ENCODE peak calls at places on chromosomes 5 and 9, in seven cellular contexts. One of them, this sample, is unnamed.

GRCh38 chr9:95516736-95517558 is at the start of gene PTCH1:
- DNase-seq in tibial nerve: peak
- DNase-seq in adrenal gland: peak
- DNase-seq in HCT116: no peak
- DNase-seq in Peyer's patch: peak
- DNase-seq in ovary: peak
- DNase-seq in GM12892: peak
- DNase-seq in this sample: peak

GRCh38 chr5:133205649-133206048 is 153.8 kb downstream of the HSPA4 start:
- DNase-seq in tibial nerve: no peak
- DNase-seq in adrenal gland: no peak
- DNase-seq in HCT116: no peak
- DNase-seq in Peyer's patch: no peak
- DNase-seq in ovary: no peak
- DNase-seq in GM12892: no peak
- DNase-seq in this sample: no peak

GRCh38 chr5:1176473-1177391 is 24.7 kb upstream of the SLC6A19 start:
- DNase-seq in tibial nerve: no peak
- DNase-seq in adrenal gland: no peak
- DNase-seq in HCT116: peak
- DNase-seq in Peyer's patch: no peak
- DNase-seq in ovary: no peak
- DNase-seq in GM12892: no peak
- DNase-seq in this sample: no peak

GRCh38 chr9:81264516-81264915 is 424.8 kb downstream of the TLE1 start:
- DNase-seq in tibial nerve: no peak
- DNase-seq in adrenal gland: no peak
- DNase-seq in HCT116: no peak
- DNase-seq in Peyer's patch: no peak
- DNase-seq in ovary: no peak
- DNase-seq in GM12892: no peak
- DNase-seq in this sample: no peak

GRCh38 chr5:77893225-77893860 is 117.2 kb upstream of the TBCA start:
- DNase-seq in tibial nerve: no peak
- DNase-seq in adrenal gland: peak
- DNase-seq in HCT116: peak
- DNase-seq in Peyer's patch: no peak
- DNase-seq in ovary: no peak
- DNase-seq in GM12892: no peak
- DNase-seq in this sample: peak

GRCh38 chr5:33810491-33811120 is 81.2 kb downstream of the ADAMTS12 start:
- DNase-seq in tibial nerve: no peak
- DNase-seq in adrenal gland: no peak
- DNase-seq in HCT116: no peak
- DNase-seq in Peyer's patch: no peak
- DNase-seq in ovary: no peak
- DNase-seq in GM12892: no peak
- DNase-seq in this sample: no peak

GRCh38 chr9:114657705-114658104 is at the start of gene TEX53:
- DNase-seq in tibial nerve: no peak
- DNase-seq in adrenal gland: no peak
- DNase-seq in HCT116: no peak
- DNase-seq in Peyer's patch: no peak
- DNase-seq in ovary: no peak
- DNase-seq in GM12892: no peak
- DNase-seq in this sample: no peak

GRCh38 chr5:123511290-123511647 is 708 bp upstream of the CSNK1G3 start:
- DNase-seq in tibial nerve: no peak
- DNase-seq in adrenal gland: no peak
- DNase-seq in HCT116: no peak
- DNase-seq in Peyer's patch: no peak
- DNase-seq in ovary: no peak
- DNase-seq in GM12892: no peak
- DNase-seq in this sample: no peak

GRCh38 chr5:6905883-6906282 is 192.7 kb downstream of the TENT4A start:
- DNase-seq in tibial nerve: no peak
- DNase-seq in adrenal gland: no peak
- DNase-seq in HCT116: no peak
- DNase-seq in Peyer's patch: no peak
- DNase-seq in ovary: no peak
- DNase-seq in GM12892: no peak
- DNase-seq in this sample: no peak

GRCh38 chr9:20512106-20512505 is 110.2 kb downstream of the MLLT3 start:
- DNase-seq in tibial nerve: no peak
- DNase-seq in adrenal gland: peak
- DNase-seq in HCT116: no peak
- DNase-seq in Peyer's patch: no peak
- DNase-seq in ovary: no peak
- DNase-seq in GM12892: no peak
- DNase-seq in this sample: no peak

GRCh38 chr5:135873831-135874230 is 21.8 kb downstream of the IL9 start:
- DNase-seq in tibial nerve: no peak
- DNase-seq in adrenal gland: no peak
- DNase-seq in HCT116: no peak
- DNase-seq in Peyer's patch: no peak
- DNase-seq in ovary: no peak
- DNase-seq in GM12892: no peak
- DNase-seq in this sample: no peak

GRCh38 chr5:137954131-137954879 is 65.0 kb downstream of the PKD2L2 start:
- DNase-seq in tibial nerve: no peak
- DNase-seq in adrenal gland: peak
- DNase-seq in HCT116: no peak
- DNase-seq in Peyer's patch: no peak
- DNase-seq in ovary: peak
- DNase-seq in GM12892: no peak
- DNase-seq in this sample: no peak

GRCh38 chr5:122195784-122196394 is 66.5 kb downstream of the ZNF474 start:
- DNase-seq in tibial nerve: no peak
- DNase-seq in adrenal gland: peak
- DNase-seq in HCT116: peak
- DNase-seq in Peyer's patch: no peak
- DNase-seq in ovary: no peak
- DNase-seq in GM12892: no peak
- DNase-seq in this sample: peak

GRCh38 chr5:143826909-143827514 is 15.1 kb downstream of the HMHB1 start:
- DNase-seq in tibial nerve: no peak
- DNase-seq in adrenal gland: no peak
- DNase-seq in HCT116: no peak
- DNase-seq in Peyer's patch: no peak
- DNase-seq in ovary: no peak
- DNase-seq in GM12892: peak
- DNase-seq in this sample: peak

GRCh38 chr9:87766697-87767096 is 40.8 kb downstream of the CTSL start:
- DNase-seq in tibial nerve: no peak
- DNase-seq in adrenal gland: no peak
- DNase-seq in HCT116: peak
- DNase-seq in Peyer's patch: no peak
- DNase-seq in ovary: no peak
- DNase-seq in GM12892: no peak
- DNase-seq in this sample: peak

GRCh38 chr9:70600479-70600878 is 186.0 kb upstream of the KLF9 start:
- DNase-seq in tibial nerve: no peak
- DNase-seq in adrenal gland: no peak
- DNase-seq in HCT116: no peak
- DNase-seq in Peyer's patch: no peak
- DNase-seq in ovary: peak
- DNase-seq in GM12892: no peak
- DNase-seq in this sample: no peak

GRCh38 chr5:15375557-15375956 is 124.4 kb upstream of the FBXL7 start:
- DNase-seq in tibial nerve: no peak
- DNase-seq in adrenal gland: no peak
- DNase-seq in HCT116: no peak
- DNase-seq in Peyer's patch: no peak
- DNase-seq in ovary: no peak
- DNase-seq in GM12892: no peak
- DNase-seq in this sample: no peak

GRCh38 chr9:124251605-124252366 is 6.0 kb upstream of the NEK6 start:
- DNase-seq in tibial nerve: no peak
- DNase-seq in adrenal gland: no peak
- DNase-seq in HCT116: no peak
- DNase-seq in Peyer's patch: peak
- DNase-seq in ovary: no peak
- DNase-seq in GM12892: no peak
- DNase-seq in this sample: no peak

GRCh38 chr5:141821430-141821925 is 56.7 kb downstream of the PCDH1 start:
- DNase-seq in tibial nerve: no peak
- DNase-seq in adrenal gland: no peak
- DNase-seq in HCT116: peak
- DNase-seq in Peyer's patch: no peak
- DNase-seq in ovary: no peak
- DNase-seq in GM12892: no peak
- DNase-seq in this sample: peak

GRCh38 chr5:135996611-135997010 is 32.2 kb upstream of the TGFBI start:
- DNase-seq in tibial nerve: no peak
- DNase-seq in adrenal gland: no peak
- DNase-seq in HCT116: no peak
- DNase-seq in Peyer's patch: no peak
- DNase-seq in ovary: no peak
- DNase-seq in GM12892: no peak
- DNase-seq in this sample: no peak

GRCh38 chr5:67206381-67207328 is 10.1 kb upstream of the CD180 start:
- DNase-seq in tibial nerve: no peak
- DNase-seq in adrenal gland: no peak
- DNase-seq in HCT116: peak
- DNase-seq in Peyer's patch: no peak
- DNase-seq in ovary: no peak
- DNase-seq in GM12892: peak
- DNase-seq in this sample: peak
- TF ChIP-seq POLR2A in tibial nerve: no peak
- TF ChIP-seq POLR2A in adrenal gland: no peak
- TF ChIP-seq POLR2A in HCT116: no peak
- TF ChIP-seq POLR2A in Peyer's patch: no peak
- TF ChIP-seq POLR2A in ovary: no peak
- TF ChIP-seq POLR2A in GM12892: no peak
- TF ChIP-seq POLR2A in this sample: no peak

GRCh38 chr5:87411586-87412416 is 929 bp downstream of the CCNH start:
- DNase-seq in tibial nerve: no peak
- DNase-seq in adrenal gland: peak
- DNase-seq in HCT116: peak
- DNase-seq in Peyer's patch: no peak
- DNase-seq in ovary: peak
- DNase-seq in GM12892: no peak
- DNase-seq in this sample: peak
- TF ChIP-seq POLR2A in tibial nerve: no peak
- TF ChIP-seq POLR2A in adrenal gland: no peak
- TF ChIP-seq POLR2A in HCT116: no peak
- TF ChIP-seq POLR2A in Peyer's patch: no peak
- TF ChIP-seq POLR2A in ovary: no peak
- TF ChIP-seq POLR2A in GM12892: no peak
- TF ChIP-seq POLR2A in this sample: no peak

GRCh38 chr5:55306641-55307382 is 682 bp downstream of the DHX29 start:
- DNase-seq in tibial nerve: no peak
- DNase-seq in adrenal gland: no peak
- DNase-seq in HCT116: no peak
- DNase-seq in Peyer's patch: no peak
- DNase-seq in ovary: no peak
- DNase-seq in GM12892: no peak
- DNase-seq in this sample: peak

GRCh38 chr5:55308254-55308836 is 556 bp downstream of the MTREX start:
- DNase-seq in tibial nerve: no peak
- DNase-seq in adrenal gland: no peak
- DNase-seq in HCT116: no peak
- DNase-seq in Peyer's patch: no peak
- DNase-seq in ovary: peak
- DNase-seq in GM12892: no peak
- DNase-seq in this sample: peak

GRCh38 chr5:55303238-55303690 is 4.2 kb downstream of the DHX29 start:
- DNase-seq in tibial nerve: no peak
- DNase-seq in adrenal gland: peak
- DNase-seq in HCT116: no peak
- DNase-seq in Peyer's patch: no peak
- DNase-seq in ovary: peak
- DNase-seq in GM12892: no peak
- DNase-seq in this sample: no peak

GRCh38 chr5:55304584-55304983 is 2.9 kb downstream of the DHX29 start:
- DNase-seq in tibial nerve: no peak
- DNase-seq in adrenal gland: no peak
- DNase-seq in HCT116: no peak
- DNase-seq in Peyer's patch: no peak
- DNase-seq in ovary: no peak
- DNase-seq in GM12892: no peak
- DNase-seq in this sample: peak

GRCh38 chr5:55307383-55308253 is at the start of the genes DHX29 and MTREX:
- DNase-seq in tibial nerve: peak
- DNase-seq in adrenal gland: peak
- DNase-seq in HCT116: peak
- DNase-seq in Peyer's patch: peak
- DNase-seq in ovary: peak
- DNase-seq in GM12892: peak
- DNase-seq in this sample: peak
- TF ChIP-seq POLR2A in tibial nerve: peak
- TF ChIP-seq POLR2A in adrenal gland: peak
- TF ChIP-seq POLR2A in HCT116: peak
- TF ChIP-seq POLR2A in Peyer's patch: peak
- TF ChIP-seq POLR2A in ovary: peak
- TF ChIP-seq POLR2A in GM12892: peak
- TF ChIP-seq POLR2A in this sample: peak

GRCh38 chr9:135228345-135228982 is 141.0 kb downstream of the OLFM1 start:
- DNase-seq in tibial nerve: no peak
- DNase-seq in adrenal gland: no peak
- DNase-seq in HCT116: no peak
- DNase-seq in Peyer's patch: peak
- DNase-seq in ovary: no peak
- DNase-seq in GM12892: no peak
- DNase-seq in this sample: no peak

GRCh38 chr9:135230386-135230765 is 142.9 kb downstream of the OLFM1 start:
- DNase-seq in tibial nerve: no peak
- DNase-seq in adrenal gland: no peak
- DNase-seq in HCT116: no peak
- DNase-seq in Peyer's patch: peak
- DNase-seq in ovary: no peak
- DNase-seq in GM12892: no peak
- DNase-seq in this sample: no peak

GRCh38 chr9:135228983-135229625 is 141.6 kb downstream of the OLFM1 start:
- DNase-seq in tibial nerve: no peak
- DNase-seq in adrenal gland: no peak
- DNase-seq in HCT116: no peak
- DNase-seq in Peyer's patch: peak
- DNase-seq in ovary: no peak
- DNase-seq in GM12892: no peak
- DNase-seq in this sample: no peak

GRCh38 chr9:135229701-135230385 is 142.4 kb downstream of the OLFM1 start:
- DNase-seq in tibial nerve: no peak
- DNase-seq in adrenal gland: no peak
- DNase-seq in HCT116: no peak
- DNase-seq in Peyer's patch: peak
- DNase-seq in ovary: no peak
- DNase-seq in GM12892: no peak
- DNase-seq in this sample: no peak

GRCh38 chr9:135230817-135231520 is 143.5 kb downstream of the OLFM1 start:
- DNase-seq in tibial nerve: no peak
- DNase-seq in adrenal gland: no peak
- DNase-seq in HCT116: no peak
- DNase-seq in Peyer's patch: peak
- DNase-seq in ovary: no peak
- DNase-seq in GM12892: no peak
- DNase-seq in this sample: no peak
- TF ChIP-seq POLR2A in tibial nerve: no peak
- TF ChIP-seq POLR2A in adrenal gland: no peak
- TF ChIP-seq POLR2A in HCT116: no peak
- TF ChIP-seq POLR2A in Peyer's patch: no peak
- TF ChIP-seq POLR2A in ovary: no peak
- TF ChIP-seq POLR2A in GM12892: no peak
- TF ChIP-seq POLR2A in this sample: no peak

GRCh38 chr5:88785396-88786216 is 97.4 kb downstream of the MEF2C start:
- DNase-seq in tibial nerve: no peak
- DNase-seq in adrenal gland: peak
- DNase-seq in HCT116: peak
- DNase-seq in Peyer's patch: no peak
- DNase-seq in ovary: peak
- DNase-seq in GM12892: no peak
- DNase-seq in this sample: no peak
- TF ChIP-seq POLR2A in tibial nerve: no peak
- TF ChIP-seq POLR2A in adrenal gland: peak
- TF ChIP-seq POLR2A in HCT116: no peak
- TF ChIP-seq POLR2A in Peyer's patch: no peak
- TF ChIP-seq POLR2A in ovary: no peak
- TF ChIP-seq POLR2A in GM12892: no peak
- TF ChIP-seq POLR2A in this sample: no peak